ENCODE peak calls at places on chromosomes 1 and 21, in five cellular contexts. Q, T, G, I and C are unnamed samples.
A peak's percentile ranks its signal among the peaks of the same experiment; 100 is the strongest.

GRCh38 chr1:22142315-22143064 is 407 bp downstream of the WNT4 start:
- DNase-seq in T (peak; percentile 59), Q (peak; percentile 54), I (peak; percentile 54), G (no peak), C (no peak)

GRCh38 chr1:89259283-89259971 is 13.2 kb downstream of the GBP5 start:
- DNase-seq in Q (no peak), T (no peak), I (no peak), G (no peak), C (peak; percentile 14)

GRCh38 chr1:43705982-43706597 is 1.2 kb upstream of the ST3GAL3 start:
- DNase-seq in I (no peak), Q (peak; percentile 16), G (no peak), T (peak; percentile 46), C (peak; percentile 13)

GRCh38 chr1:14755518-14756252 is 157.2 kb downstream of the KAZN start:
- DNase-seq in G (no peak), Q (no peak), T (no peak), I (no peak), C (no peak)

GRCh38 chr1:204171751-204172178 is 5.6 kb upstream of the REN start:
- DNase-seq in I (no peak), Q (no peak), G (no peak), T (no peak), C (no peak)

GRCh38 chr1:236168716-236169429 is 26.5 kb downstream of the GPR137B start:
- DNase-seq in Q (peak; percentile 51), T (no peak), G (peak; percentile 73), I (peak; percentile 67), C (peak; percentile 53)

GRCh38 chr21:39659070-39659815 is 46.5 kb downstream of the B3GALT5 start:
- DNase-seq in T (no peak), I (no peak), Q (no peak), G (no peak), C (no peak)

GRCh38 chr1:62285984-62286481 is 33.2 kb downstream of the KANK4 start:
- DNase-seq in T (peak; percentile 32), G (no peak), I (peak; percentile 46), Q (no peak), C (peak; percentile 3)

GRCh38 chr21:33027401-33028185 is 1.9 kb downstream of the OLIG2 start:
- DNase-seq in T (no peak), Q (no peak), G (no peak), I (peak; percentile 44), C (no peak)

GRCh38 chr1:114062646-114063045 is 83.4 kb downstream of the OLFML3 start:
- DNase-seq in G (no peak), T (no peak), Q (no peak), I (no peak), C (no peak)

GRCh38 chr21:44916965-44917364 is 3.7 kb downstream of the ITGB2 start:
- DNase-seq in T (no peak), Q (no peak), I (no peak), G (no peak), C (no peak)

GRCh38 chr21:39849014-39849655 is 18.1 kb upstream of the PCP4 start:
- DNase-seq in G (no peak), T (no peak), Q (peak; percentile 40), I (no peak), C (no peak)